ENCODE peak calls at places on chromosomes 4 and X, in seven cellular contexts. I is activated naive CD8-positive, alpha-beta T cell treated with anti-CD3 and anti-CD28 coated beads, Interleukin-2, amount 10 ng/mL, durations not matched to agents 7 days and 5 days; C is NCI-H1092; Y is A172; N is sigmoid colon; O is NCI-H774; Q is stimulated activated CD4-positive, alpha-beta T cell treated with anti-CD3 and anti-CD28 coated beads, Interleukin-4, amount 100 ng/mL, for 1 hour. W is an unnamed sample.

GRCh38 chr4:122219356-122219755 is 67.2 kb downstream of the BLTP1 start:
- DNase-seq in O (no peak), I (no peak), C (no peak), N (no peak), Q (no peak), Y (no peak), W (no peak)

GRCh38 chr4:53616219-53616618 is 24.9 kb upstream of the LNX1 start:
- DNase-seq in Q (no peak), I (no peak), C (no peak), Y (no peak), N (no peak), O (no peak), W (no peak)

GRCh38 chr4:141524116-141524515 is 112.3 kb upstream of the IL15 start:
- DNase-seq in Q (no peak), Y (no peak), I (no peak), N (no peak), C (no peak), O (no peak), W (no peak)

GRCh38 chr4:183468210-183469095 is 24.0 kb downstream of the CDKN2AIP start:
- DNase-seq in O (no peak), Q (no peak), Y (peak; percentile 25), C (no peak), N (no peak), I (no peak), W (no peak)

GRCh38 chr4:185921583-185922555 is 109.9 kb upstream of the SORBS2 start:
- DNase-seq in N (no peak), Y (peak; percentile 21), O (no peak), C (no peak), Q (no peak), I (no peak), W (peak; percentile 26)

GRCh38 chr4:154466336-154466735 is 25.3 kb downstream of the DCHS2 start:
- DNase-seq in I (no peak), Y (no peak), C (no peak), N (no peak), O (no peak), Q (no peak), W (no peak)

GRCh38 chrX:22278375-22278774 is 5.7 kb downstream of the CBLL2 start:
- DNase-seq in Y (no peak), Q (no peak), O (no peak), I (no peak), N (no peak), C (no peak), W (no peak)

GRCh38 chrX:275967-276587 is 5.1 kb upstream of the PLCXD1 start:
- DNase-seq in Y (peak; percentile 67), N (peak; percentile 88), O (no peak), C (no peak), Q (peak; percentile 49), I (peak; percentile 69), W (peak; percentile 39)

GRCh38 chrX:30023451-30023850 is 191.9 kb upstream of the MAGEB2 start:
- DNase-seq in I (no peak), O (no peak), Q (no peak), C (no peak), N (no peak), Y (peak; percentile 74), W (peak; percentile 37)